ENCODE peak calls at places on chromosomes 5 and 9, in nine cellular contexts. F, A, O, Y, U, S, Q, M and P are unnamed samples.

GRCh38 chr5:140043508-140043872 is 391 bp upstream of the NRG2 start:
- DNase-seq in F (peak; percentile 12), A (peak; percentile 68), O (peak; percentile 61), Y (no peak), U (no peak), S (peak; percentile 71), Q (no peak), M (no peak), P (peak; percentile 29)

GRCh38 chr5:111384220-111384619 is 128.1 kb downstream of the STARD4 start:
- DNase-seq in F (no peak), A (no peak), O (no peak), Y (no peak), U (peak; percentile 9), S (no peak), Q (no peak), M (no peak), P (peak; percentile 42)

GRCh38 chr5:129243058-129243457 is 148.5 kb downstream of the ISOC1 start:
- DNase-seq in F (no peak), A (no peak), O (no peak), Y (no peak), U (peak; percentile 70), S (no peak), Q (no peak), M (no peak), P (no peak)

GRCh38 chr5:54159153-54159836 is 151.1 kb downstream of the ARL15 start:
- DNase-seq in F (no peak), A (no peak), O (no peak), Y (no peak), U (peak; percentile 23), S (no peak), Q (no peak), M (no peak), P (peak; percentile 27)

GRCh38 chr5:161966544-161966943 is 101.0 kb upstream of the GABRG2 start:
- DNase-seq in F (peak; percentile 7), A (no peak), O (no peak), Y (no peak), U (no peak), S (no peak), Q (no peak), M (no peak), P (peak; percentile 60)

GRCh38 chr9:137705443-137705863 is 86.6 kb downstream of the EHMT1 start:
- DNase-seq in F (no peak), A (no peak), O (no peak), Y (no peak), U (no peak), S (no peak), Q (no peak), M (peak; percentile 47), P (no peak)

GRCh38 chr5:84433461-84433860 is 48.8 kb upstream of the EDIL3 start:
- DNase-seq in F (no peak), A (no peak), O (no peak), Y (no peak), U (peak; percentile 1), S (no peak), Q (no peak), M (no peak), P (no peak)

GRCh38 chr9:79254900-79255651 is 316.7 kb upstream of the TLE4 start:
- DNase-seq in F (no peak), A (no peak), O (peak; percentile 42), Y (no peak), U (peak; percentile 13), S (peak; percentile 73), Q (no peak), M (no peak), P (peak; percentile 33)

GRCh38 chr9:3513265-3513818 is 12.5 kb downstream of the RFX3 start:
- DNase-seq in F (no peak), A (no peak), O (no peak), Y (no peak), U (no peak), S (no peak), Q (no peak), M (no peak), P (no peak)

GRCh38 chr9:35577486-35577885 is 27.6 kb upstream of the TESK1 start:
- DNase-seq in F (no peak), A (no peak), O (no peak), Y (no peak), U (no peak), S (no peak), Q (no peak), M (no peak), P (no peak)

GRCh38 chr5:79544136-79544535 is 30.2 kb upstream of the HOMER1 start:
- DNase-seq in F (no peak), A (no peak), O (no peak), Y (peak; percentile 55), U (no peak), S (no peak), Q (no peak), M (no peak), P (no peak)

GRCh38 chr5:59587489-59588337 is 305.8 kb downstream of the PDE4D start:
- DNase-seq in F (peak; percentile 65), A (peak; percentile 91), O (peak; percentile 86), Y (peak; percentile 43), U (peak; percentile 89), S (peak; percentile 90), Q (no peak), M (peak; percentile 85), P (no peak)

GRCh38 chr9:93125331-93125894 is 8.6 kb downstream of the NINJ1 start:
- DNase-seq in F (no peak), A (peak; percentile 21), O (peak; percentile 5), Y (no peak), U (no peak), S (peak; percentile 0), Q (no peak), M (peak; percentile 21), P (no peak)

GRCh38 chr5:40572947-40573346 is 106.8 kb upstream of the PTGER4 start:
- DNase-seq in F (no peak), A (no peak), O (no peak), Y (peak; percentile 49), U (peak; percentile 93), S (no peak), Q (no peak), M (no peak), P (no peak)

GRCh38 chr5:170269579-170269978 is 28.0 kb downstream of the LCP2 start:
- DNase-seq in F (no peak), A (no peak), O (no peak), Y (no peak), U (no peak), S (no peak), Q (no peak), M (no peak), P (peak; percentile 45)

GRCh38 chr5:177553671-177554429 is 513 bp downstream of the FAM193B start:
- DNase-seq in F (peak; percentile 30), A (peak; percentile 43), O (peak; percentile 45), Y (peak; percentile 42), U (peak; percentile 52), S (peak; percentile 8), Q (peak; percentile 7), M (peak; percentile 77), P (peak; percentile 43)

GRCh38 chr5:39209924-39210323 is 9.4 kb downstream of the FYB1 start:
- DNase-seq in F (no peak), A (no peak), O (peak; percentile 13), Y (no peak), U (no peak), S (no peak), Q (peak; percentile 73), M (peak; percentile 60), P (no peak)

DNA sequence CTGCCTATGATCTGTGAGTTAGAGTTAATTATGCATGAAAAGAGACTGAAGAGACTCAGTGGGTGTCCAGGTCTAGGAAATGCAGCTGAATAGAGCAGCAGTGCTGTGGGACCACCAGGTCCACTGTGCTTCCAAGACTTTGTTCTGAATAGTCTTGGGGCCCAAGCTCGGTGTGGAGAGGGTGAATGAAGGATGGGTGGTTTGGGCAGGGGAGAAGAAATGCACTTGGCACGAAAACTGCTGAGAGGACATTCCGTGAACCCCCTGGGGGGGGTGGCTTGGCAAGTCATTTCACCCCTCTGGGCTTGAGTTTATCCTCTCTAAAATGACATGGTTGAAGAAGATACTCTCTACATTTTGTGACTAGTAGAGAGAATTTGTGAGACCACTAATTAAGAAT is 36.0 kb upstream of the GOLPH3 start:
- DNase-seq in F (no peak), A (no peak), O (no peak), Y (no peak), U (no peak), S (no peak), Q (no peak), M (no peak), P (no peak)
- TF ChIP-seq CTCF in F (no peak), A (no peak), O (no peak), Y (no peak), U (no peak), S (no peak), Q (no peak), M (no peak), P (no peak)

GRCh38 chr9:87713278-87713989 is 12.5 kb upstream of the CTSL start:
- DNase-seq in F (no peak), A (peak; percentile 58), O (no peak), Y (peak; percentile 83), U (peak; percentile 100), S (peak; percentile 54), Q (no peak), M (peak; percentile 57), P (peak; percentile 94)
- TF ChIP-seq CTCF in F (no peak), A (no peak), O (no peak), Y (no peak), U (peak; percentile 7), S (peak; percentile 25), Q (no peak), M (no peak), P (no peak)

DNA sequence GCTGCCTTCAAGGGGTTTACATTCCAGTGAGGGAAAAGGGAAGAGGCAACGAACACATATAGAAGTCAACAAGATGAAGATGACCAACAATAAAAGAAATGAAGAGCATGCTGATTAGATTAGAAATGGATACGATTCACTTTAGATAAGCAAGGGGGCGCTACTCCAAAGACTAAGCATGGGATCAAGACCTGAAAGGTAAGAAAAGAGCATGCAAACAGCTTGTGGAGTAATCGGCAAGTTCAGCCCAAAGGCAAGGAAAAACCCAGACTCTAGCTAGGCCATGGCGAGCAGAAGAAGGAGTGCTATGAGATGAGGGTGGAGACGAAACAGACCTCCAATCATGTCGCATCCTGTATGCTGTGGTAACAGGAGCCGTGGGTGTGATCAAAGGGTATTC is 124.4 kb downstream of the FANCC start:
- DNase-seq in F (no peak), A (no peak), O (no peak), Y (no peak), U (no peak), S (no peak), Q (no peak), M (no peak), P (no peak)
- TF ChIP-seq CTCF in F (no peak), A (no peak), O (peak; percentile 67), Y (no peak), U (no peak), S (peak; percentile 42), Q (no peak), M (no peak), P (no peak)

DNA sequence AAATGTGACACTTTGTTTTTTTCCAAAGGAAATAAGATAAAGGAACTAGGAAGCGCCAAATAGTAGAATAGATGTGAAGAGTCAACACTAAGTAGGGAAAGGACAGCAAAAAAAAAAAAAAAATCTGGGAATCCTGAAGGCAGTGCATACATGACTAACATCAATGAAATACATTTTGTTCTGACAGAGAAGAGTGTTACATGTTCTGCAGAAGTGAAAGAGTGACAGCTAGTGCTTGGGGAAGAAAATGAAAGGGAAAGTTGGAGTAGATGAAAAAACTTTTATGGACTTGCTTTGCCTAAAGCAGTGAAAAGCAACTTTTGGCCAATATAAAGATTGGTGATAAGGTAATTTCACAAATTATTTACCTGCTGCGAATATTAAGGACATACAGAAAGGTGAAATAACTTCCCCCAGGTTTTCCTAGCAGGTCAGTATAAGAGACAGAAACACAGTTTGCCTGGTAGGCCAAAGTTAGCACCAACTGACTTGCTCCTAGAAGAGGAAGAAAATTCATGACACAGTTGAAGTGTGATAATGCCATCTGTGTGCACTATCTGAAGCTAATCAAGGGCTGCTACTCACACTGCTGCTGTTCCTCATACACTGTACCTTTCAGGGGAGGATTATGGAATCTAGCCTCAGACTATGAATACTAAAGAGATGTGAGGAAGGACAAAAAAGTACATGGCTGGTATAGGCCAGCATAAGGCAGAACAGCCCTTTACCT is 38.6 kb downstream of the RANBP6 start:
- DNase-seq in F (no peak), A (no peak), O (no peak), Y (no peak), U (no peak), S (no peak), Q (no peak), M (no peak), P (peak; percentile 20)
- TF ChIP-seq CTCF in F (no peak), A (no peak), O (no peak), Y (no peak), U (no peak), S (no peak), Q (no peak), M (no peak), P (no peak)